ENCODE peak calls at places on chromosomes 3 and 15, in six cellular contexts. T is DMS79; V is PC-3; G is stimulated activated CD4-positive, alpha-beta T cell treated with anti-CD3 and anti-CD28 coated beads, Interleukin-15, amount 100 ng/mL, for 24 hours; O is WTC11; Q is colonic mucosa. Y is an unnamed sample.

GRCh38 chr15:34927726-34928125 is 41.8 kb downstream of the AQR start:
- DNase-seq in O (no peak), G (no peak), Q (no peak), V (peak), T (peak), Y (peak)

GRCh38 chr15:80611543-80612080 is 83.5 kb upstream of the ABHD17C start:
- DNase-seq in O (no peak), G (no peak), Q (no peak), V (no peak), T (no peak), Y (no peak)

GRCh38 chr3:197956070-197956469 is 3.9 kb upstream of the LMLN start:
- DNase-seq in O (no peak), T (no peak), G (no peak), Q (no peak), V (no peak), Y (no peak)

GRCh38 chr15:64681424-64682024 is 93.9 kb downstream of the RBPMS2 start:
- DNase-seq in O (peak), G (no peak), T (no peak), V (peak), Q (peak), Y (peak)

GRCh38 chr15:22942877-22943276 is 37.3 kb downstream of the CYFIP1 start:
- DNase-seq in Q (no peak), V (no peak), O (no peak), G (no peak), T (peak), Y (no peak)

GRCh38 chr3:9582332-9582731 is 28.7 kb upstream of the LHFPL4 start:
- DNase-seq in V (no peak), T (no peak), O (no peak), Q (no peak), G (no peak), Y (no peak)

GRCh38 chr15:90232196-90232595 is 1.5 kb downstream of the CIB1 start:
- DNase-seq in V (peak), O (no peak), T (no peak), Q (no peak), G (peak), Y (peak)

GRCh38 chr15:23497710-23498111 is 50.7 kb upstream of the GOLGA6L2 start:
- DNase-seq in T (no peak), G (peak), O (no peak), V (peak), Q (no peak), Y (no peak)

GRCh38 chr3:115655761-115656282 is 32.5 kb downstream of the GAP43 start:
- DNase-seq in O (no peak), Q (no peak), T (no peak), G (no peak), V (no peak), Y (no peak)

Y was measured in bronchial epithelial cell.